ENCODE peak calls at places on chromosomes 13 and 19, in five cellular contexts. P, N, I, V and R are unnamed samples.
A peak's percentile ranks its signal among the peaks of the same experiment; 100 is the strongest.

GRCh38 chr19:17125728-17126677 is 50.4 kb downstream of the MYO9B start:
- DNase-seq in I (peak; percentile 48), P (peak; percentile 76), N (peak; percentile 68), V (peak; percentile 45), R (peak; percentile 82)

GRCh38 chr19:29439688-29440550 is 85.9 kb upstream of the VSTM2B start:
- DNase-seq in V (no peak), P (no peak), I (no peak), N (no peak), R (no peak)

GRCh38 chr19:55467236-55468053 is 2.9 kb upstream of the C19orf85 start:
- DNase-seq in P (peak; percentile 89), I (peak; percentile 70), V (peak; percentile 65), N (peak; percentile 61), R (peak; percentile 76)

GRCh38 chr19:42280761-42281174 is 11.7 kb downstream of the CIC start:
- DNase-seq in N (no peak), V (no peak), P (no peak), I (peak; percentile 47), R (no peak)

GRCh38 chr13:94620286-94620896 is 18.7 kb downstream of the GPR180 start:
- DNase-seq in I (peak; percentile 40), V (no peak), P (peak; percentile 25), N (no peak), R (no peak)

GRCh38 chr13:113898391-113898790 is 34.5 kb upstream of the GAS6 start:
- DNase-seq in N (no peak), I (no peak), P (no peak), V (no peak), R (no peak)

GRCh38 chr19:6801397-6802086 is 29.0 kb downstream of the VAV1 start:
- DNase-seq in N (peak; percentile 75), V (peak; percentile 49), I (no peak), P (peak; percentile 69), R (peak; percentile 69)

GRCh38 chr13:81609335-81609734 is 1268.4 kb upstream of the SPRY2 start:
- DNase-seq in P (no peak), V (no peak), I (no peak), N (no peak), R (no peak)

GRCh38 chr13:97539651-97540230 is 105.8 kb downstream of the RAP2A start:
- DNase-seq in V (no peak), P (no peak), N (no peak), I (peak; percentile 71), R (no peak)

GRCh38 chr13:63190219-63190618 is 1774.6 kb upstream of the PCDH20 start:
- DNase-seq in P (no peak), N (no peak), V (no peak), I (peak; percentile 2), R (no peak)

GRCh38 chr19:11425719-11426457 is 6.8 kb upstream of the RGL3 start:
- DNase-seq in P (no peak), V (no peak), I (no peak), N (no peak), R (no peak)

GRCh38 chr13:35472308-35473008 is 4.0 kb downstream of the MAB21L1 start:
- DNase-seq in N (no peak), P (no peak), V (no peak), I (peak; percentile 56), R (no peak)

GRCh38 chr13:24232474-24232873 is 72.0 kb downstream of the SPATA13 start:
- DNase-seq in I (no peak), P (no peak), N (no peak), V (no peak), R (no peak)
- TF ChIP-seq CTCF in I (no peak), P (no peak), N (no peak), V (peak; percentile 8), R (no peak)

DNA sequence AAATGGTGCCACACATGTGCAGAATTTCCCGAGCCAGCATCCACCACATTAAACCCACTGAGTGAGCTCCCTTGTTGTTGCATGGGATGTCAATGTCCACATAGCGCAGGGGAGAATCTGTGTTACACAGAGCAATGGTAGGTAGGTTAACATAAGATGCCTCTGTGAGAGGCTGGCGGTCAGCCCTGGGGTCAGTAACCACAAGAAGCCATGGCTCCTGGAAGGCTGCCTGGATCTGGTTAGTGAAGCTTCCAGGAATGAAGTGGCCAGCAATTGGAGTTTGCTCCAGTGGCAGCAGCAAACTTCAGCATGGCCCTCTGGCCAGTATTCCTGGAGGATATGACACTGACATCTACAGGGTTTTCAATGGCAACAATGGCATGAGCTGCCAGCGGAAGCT is 37.0 kb upstream of the PCDH9 start:
- DNase-seq in N (no peak), P (no peak), I (peak; percentile 25), V (no peak), R (no peak)
- TF ChIP-seq CTCF in N (no peak), P (no peak), I (no peak), V (no peak), R (no peak)

GRCh38 chr19:39735688-39736087 is 2.1 kb downstream of the CLC start:
- DNase-seq in V (no peak), N (no peak), I (no peak), P (no peak), R (no peak)

GRCh38 chr19:39737351-39737750 is 478 bp downstream of the CLC start:
- DNase-seq in P (no peak), I (no peak), V (no peak), N (no peak), R (no peak)

GRCh38 chr19:39736088-39736487 is 1.7 kb downstream of the CLC start:
- DNase-seq in I (no peak), N (no peak), V (no peak), P (no peak), R (no peak)

GRCh38 chr19:39731685-39732084 is 6.1 kb downstream of the CLC start:
- DNase-seq in N (no peak), P (no peak), I (no peak), V (no peak), R (no peak)

GRCh38 chr19:39733841-39734240 is 4.0 kb downstream of the CLC start:
- DNase-seq in I (no peak), V (no peak), P (no peak), N (no peak), R (no peak)
- TF ChIP-seq CTCF in I (no peak), V (no peak), P (no peak), N (no peak), R (no peak)

DNA sequence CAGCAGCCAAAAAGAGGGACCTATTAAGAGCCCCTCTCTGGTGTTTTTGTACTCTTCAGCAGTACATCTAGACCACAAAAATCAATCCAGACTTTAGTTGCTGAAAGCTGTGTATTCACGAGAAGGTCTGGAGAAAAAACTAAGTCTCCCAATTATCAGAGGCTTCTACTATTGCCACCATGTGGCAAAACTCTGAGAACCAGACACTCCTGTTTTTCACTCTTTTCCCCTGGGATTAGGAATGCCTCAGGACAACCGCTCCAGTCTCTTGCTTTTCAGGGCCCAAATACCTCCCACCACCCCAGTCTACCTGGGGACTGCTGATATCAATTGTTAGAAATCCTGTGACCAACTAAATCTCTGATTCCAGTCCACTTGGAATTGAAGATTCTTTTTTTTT is 30.1 kb upstream of the OBI1 start:
- DNase-seq in V (no peak), I (no peak), N (no peak), P (no peak), R (no peak)
- TF ChIP-seq CTCF in V (no peak), I (peak; percentile 7), N (no peak), P (no peak), R (no peak)

GRCh38 chr13:107095876-107096275 is 527.9 kb upstream of the ARGLU1 start:
- DNase-seq in P (no peak), N (no peak), I (no peak), V (no peak), R (no peak)

DNA sequence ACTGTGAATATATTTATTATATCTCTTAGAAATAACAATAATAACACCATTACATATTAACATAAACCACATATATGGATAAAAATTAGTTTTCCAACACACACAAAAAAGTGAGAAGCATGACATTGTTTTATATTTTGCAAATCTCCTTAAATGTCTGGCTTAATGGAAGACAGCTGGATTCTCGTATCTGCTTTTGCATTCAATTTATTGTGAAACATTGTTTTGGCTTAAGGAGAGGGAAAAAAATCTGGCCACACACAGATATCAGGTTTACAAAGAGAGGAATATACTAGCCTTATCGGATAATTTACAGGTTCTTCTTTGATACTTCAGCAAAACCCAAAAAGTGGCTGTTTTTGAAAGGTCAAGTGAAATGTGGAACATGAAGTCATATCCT is 523.4 kb upstream of the ARGLU1 start:
- DNase-seq in P (no peak), V (no peak), N (no peak), I (no peak), R (no peak)
- TF ChIP-seq CTCF in P (no peak), V (no peak), N (no peak), I (no peak), R (no peak)

DNA sequence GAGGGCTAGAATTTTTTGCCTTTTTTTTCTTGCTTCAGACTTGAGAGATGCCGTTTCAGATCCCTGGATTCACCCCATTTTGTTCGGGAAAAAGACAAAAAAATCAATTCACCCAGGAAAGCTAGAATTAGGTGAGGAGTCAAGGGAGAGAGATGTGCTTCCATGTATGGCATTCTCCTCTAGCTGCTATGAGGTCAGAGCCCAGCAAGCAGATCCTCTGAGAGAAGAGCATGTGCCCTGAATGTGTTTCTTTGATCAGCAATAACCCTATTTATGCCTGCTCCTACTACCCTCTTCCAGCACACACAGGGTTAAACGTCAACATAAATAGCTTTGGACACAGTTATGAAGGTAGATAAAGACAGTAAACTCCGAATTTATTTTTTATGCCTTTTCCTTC is 53.6 kb downstream of the NDFIP2 start:
- DNase-seq in V (no peak), I (peak; percentile 28), N (no peak), P (no peak), R (no peak)
- TF ChIP-seq CTCF in V (no peak), I (no peak), N (no peak), P (no peak), R (no peak)

DNA sequence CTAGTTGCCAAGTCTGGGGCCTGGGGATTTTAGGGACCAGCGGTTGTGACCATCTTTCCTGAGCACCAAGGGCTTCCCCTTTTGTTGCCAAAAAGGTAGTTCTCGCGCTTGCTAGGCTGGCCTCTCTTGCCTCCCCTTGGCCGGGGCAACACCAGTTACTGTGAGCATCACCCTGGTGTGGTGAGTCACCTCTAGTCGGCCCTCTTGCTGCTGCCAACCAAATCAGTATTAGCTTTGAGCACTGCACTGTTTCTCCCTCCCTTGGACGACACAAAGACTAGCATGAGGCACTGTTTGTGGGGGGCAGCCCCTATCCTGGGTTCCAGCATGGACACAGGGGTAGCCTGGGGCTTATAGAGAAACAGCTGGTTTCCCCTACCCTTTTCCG is 6.9 kb downstream of the SYDE1 start:
- DNase-seq in N (no peak), V (no peak), P (no peak), I (peak; percentile 79), R (no peak)
- TF ChIP-seq CTCF in N (no peak), V (no peak), P (no peak), I (no peak), R (no peak)

GRCh38 chr13:46126552-46127171 is 21.8 kb upstream of the CPB2 start:
- DNase-seq in V (peak; percentile 71), N (peak; percentile 54), P (peak; percentile 48), I (peak; percentile 74), R (peak; percentile 62)
- TF ChIP-seq CTCF in V (peak; percentile 89), N (peak; percentile 80), P (peak; percentile 90), I (peak; percentile 99), R (peak; percentile 69)

DNA sequence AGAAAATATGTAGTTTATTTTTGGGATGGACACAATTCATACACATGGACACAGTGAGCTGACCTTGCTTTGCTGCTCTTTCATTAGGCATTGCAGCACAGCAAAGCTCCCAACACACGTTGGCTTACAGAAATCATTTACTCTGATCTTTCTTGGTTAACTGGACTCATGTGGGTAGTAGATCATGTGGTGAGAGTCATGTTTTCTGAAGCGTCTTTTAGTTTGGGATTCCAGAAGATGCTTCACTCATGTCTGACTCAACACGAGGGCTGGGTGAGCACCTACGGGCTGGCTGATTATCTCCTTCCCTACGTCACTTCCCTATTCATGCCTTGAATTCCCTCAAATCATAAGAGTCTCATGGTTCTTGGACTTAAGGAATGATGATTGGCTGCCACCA is 12.1 kb upstream of the LGALS16 start:
- DNase-seq in P (no peak), N (no peak), V (no peak), I (no peak), R (no peak)
- TF ChIP-seq CTCF in P (no peak), N (no peak), V (no peak), I (no peak), R (no peak)